ENCODE peak calls at places on chromosome 12, in ten cellular contexts. I is HFF-Myc; B is suprapubic skin; U is IMR-90; H is GM10248; L is CD4-positive, alpha-beta T cell; C is heart left ventricle; J is ovary; N is right atrium auricular region; F is Caco-2. V is an unnamed sample.

GRCh38 chr12:32139064-32139421 is 32.4 kb downstream of the BICD1 start:
- DNase-seq in N (no peak), F (no peak), I (no peak), C (no peak), U (peak), H (peak), L (no peak), J (no peak), B (no peak), V (no peak)

GRCh38 chr12:68012712-68013111 is 23.5 kb downstream of the IFNG-AS1 start:
- DNase-seq in B (no peak), L (no peak), H (no peak), F (no peak), I (no peak), C (no peak), U (no peak), N (no peak), J (no peak), V (no peak)

GRCh38 chr12:122999986-123000420 is 19.5 kb downstream of the ARL6IP4 start:
- DNase-seq in C (no peak), I (no peak), N (no peak), L (no peak), U (no peak), J (no peak), H (no peak), B (no peak), F (no peak), V (no peak)

GRCh38 chr12:4270016-4270669 is 3.4 kb upstream of the CCND2 start:
- DNase-seq in J (peak), F (no peak), I (no peak), C (no peak), N (no peak), B (no peak), H (no peak), L (peak), U (no peak), V (no peak)

GRCh38 chr12:130863298-130863697 is 8.6 kb upstream of the RAN start:
- DNase-seq in U (no peak), L (no peak), J (no peak), N (no peak), F (peak), B (no peak), C (no peak), H (no peak), I (no peak), V (no peak)

GRCh38 chr12:38316391-38317129 is at the start of gene ALG10B:
- DNase-seq in N (peak), C (peak), J (peak), I (peak), B (peak), U (peak), F (peak), L (peak), H (peak), V (peak)

GRCh38 chr12:132719141-132719953 is 8.7 kb downstream of the PGAM5 start:
- DNase-seq in N (no peak), C (no peak), H (no peak), I (no peak), U (no peak), F (no peak), L (no peak), J (no peak), B (no peak), V (no peak)

GRCh38 chr12:6553051-6553868 is 2.6 kb downstream of the IFFO1 start:
- DNase-seq in N (peak), I (no peak), H (no peak), F (no peak), L (no peak), C (peak), B (no peak), U (peak), J (no peak), V (no peak)

GRCh38 chr12:67077617-67078016 is 191.5 kb upstream of the CAND1 start:
- DNase-seq in B (no peak), C (no peak), H (no peak), N (no peak), I (no peak), F (no peak), J (no peak), U (peak), L (no peak), V (no peak)

GRCh38 chr12:2893007-2893406 is 2.3 kb downstream of the TULP3 start:
- DNase-seq in J (no peak), I (peak), F (no peak), U (peak), L (no peak), H (no peak), N (peak), C (no peak), B (no peak), V (peak)

GRCh38 chr12:68665016-68665569 is 21.7 kb upstream of the NUP107 start:
- DNase-seq in F (no peak), J (no peak), I (no peak), B (no peak), N (no peak), C (no peak), H (no peak), U (no peak), L (no peak), V (no peak)

GRCh38 chr12:57118711-57119271 is 7.6 kb upstream of the STAT6 start:
- DNase-seq in J (no peak), N (no peak), C (no peak), L (no peak), I (no peak), H (no peak), U (peak), B (no peak), F (no peak), V (no peak)

GRCh38 chr12:111937429-111937828 is 75.5 kb downstream of the TMEM116 start:
- DNase-seq in J (no peak), U (peak), I (no peak), C (no peak), B (no peak), N (no peak), F (no peak), H (no peak), L (no peak), V (no peak)

GRCh38 chr12:67645126-67645525 is 3.4 kb upstream of the DYRK2 start:
- DNase-seq in F (no peak), I (no peak), C (no peak), H (no peak), U (no peak), J (no peak), B (no peak), N (no peak), L (no peak), V (no peak)

GRCh38 chr12:67854351-67854750 is 134.9 kb upstream of the IFNG-AS1 start:
- DNase-seq in H (no peak), N (no peak), C (no peak), L (no peak), J (no peak), U (no peak), I (no peak), B (no peak), F (no peak), V (no peak)

GRCh38 chr12:97912943-97913342 is 450.3 kb downstream of the RMST start:
- DNase-seq in L (no peak), B (no peak), J (no peak), F (no peak), N (no peak), C (no peak), U (no peak), H (no peak), I (no peak), V (no peak)

GRCh38 chr12:54723653-54724256 is 75.6 kb upstream of the DCD start:
- DNase-seq in F (no peak), N (no peak), I (peak), J (no peak), B (no peak), H (no peak), L (no peak), U (peak), C (no peak), V (no peak)

GRCh38 chr12:116217045-116217444 is 60.4 kb downstream of the MED13L start:
- DNase-seq in H (no peak), F (no peak), U (no peak), N (no peak), I (no peak), L (no peak), C (no peak), J (no peak), B (no peak), V (no peak)

GRCh38 chr12:53743277-53744129 is 8.3 kb downstream of the CISTR start:
- DNase-seq in J (peak), B (no peak), U (peak), F (peak), L (peak), I (no peak), H (peak), N (no peak), C (peak), V (no peak)

GRCh38 chr12:15131462-15131861 is 89.8 kb downstream of the RERG start:
- DNase-seq in F (no peak), B (no peak), H (no peak), L (no peak), N (no peak), I (peak), J (no peak), C (no peak), U (peak), V (no peak)

GRCh38 chr12:112121780-112122565 is 3.4 kb upstream of the TRAFD1 start:
- DNase-seq in J (peak), F (peak), H (no peak), B (no peak), I (peak), C (peak), N (peak), U (peak), L (no peak), V (peak)

GRCh38 chr12:30823140-30823669 is 68.5 kb upstream of the CAPRIN2 start:
- DNase-seq in H (peak), I (no peak), F (no peak), L (peak), B (peak), U (no peak), N (peak), J (peak), C (peak), V (no peak)

GRCh38 chr12:84807249-84807648 is 105.3 kb downstream of the SLC6A15 start:
- DNase-seq in B (no peak), C (no peak), N (no peak), U (peak), I (no peak), L (no peak), J (no peak), H (no peak), F (no peak), V (no peak)

GRCh38 chr12:44053550-44054243 is 217.8 kb downstream of the TMEM117 start:
- DNase-seq in F (no peak), L (no peak), N (no peak), C (peak), U (peak), J (no peak), H (no peak), I (no peak), B (no peak), V (no peak)

GRCh38 chr12:53806689-53807088 is 54.9 kb upstream of the CISTR start:
- DNase-seq in H (no peak), F (no peak), J (peak), N (no peak), I (no peak), B (no peak), L (no peak), U (peak), C (no peak), V (no peak)

GRCh38 chr12:73991138-73991537 is 546.5 kb upstream of the ATXN7L3B start:
- DNase-seq in F (no peak), I (no peak), B (no peak), J (no peak), N (no peak), C (no peak), L (no peak), H (no peak), U (no peak), V (no peak)

GRCh38 chr12:123912415-123913385 is 59.9 kb downstream of the CCDC92 start:
- DNase-seq in L (no peak), U (no peak), B (no peak), F (no peak), C (no peak), I (no peak), N (no peak), J (no peak), H (no peak), V (no peak)

GRCh38 chr12:94386422-94386821 is 73.2 kb downstream of the CEP83 start:
- DNase-seq in I (no peak), F (no peak), J (no peak), B (no peak), L (no peak), C (peak), H (no peak), U (peak), N (no peak), V (peak)

GRCh38 chr12:105253882-105254513 is 18.0 kb upstream of the APPL2 start:
- DNase-seq in H (no peak), B (no peak), I (peak), C (no peak), U (peak), J (no peak), F (no peak), L (no peak), N (no peak), V (no peak)

GRCh38 chr12:89225401-89225800 is 126.9 kb downstream of the DUSP6 start:
- DNase-seq in L (peak), F (no peak), C (peak), N (no peak), H (peak), U (peak), I (peak), J (no peak), B (no peak), V (no peak)

GRCh38 chr12:88310069-88310468 is 168.0 kb downstream of the TMTC3 start:
- DNase-seq in C (peak), H (no peak), F (no peak), L (no peak), B (no peak), I (peak), U (peak), N (no peak), J (no peak), V (no peak)

GRCh38 chr12:111434049-111434448 is 28.3 kb downstream of the SH2B3 start:
- DNase-seq in B (no peak), F (no peak), N (no peak), J (no peak), U (peak), C (no peak), H (no peak), I (no peak), L (no peak), V (no peak)

GRCh38 chr12:19852100-19852855 is 413.0 kb downstream of the AEBP2 start:
- DNase-seq in B (no peak), N (no peak), H (no peak), I (no peak), C (no peak), L (no peak), U (no peak), F (no peak), J (no peak), V (no peak)

GRCh38 chr12:120982659-120983058 is 4.3 kb downstream of the HNF1A start:
- DNase-seq in I (no peak), J (no peak), F (no peak), H (no peak), L (no peak), C (no peak), B (no peak), N (no peak), U (no peak), V (no peak)
- TF ChIP-seq CTCF in I (no peak), J (no peak), F (no peak), H (no peak), L (no peak), C (no peak), B (no peak), N (no peak), U (no peak), V (no peak)

GRCh38 chr12:17528394-17528793 is 561.6 kb downstream of the RERGL start:
- DNase-seq in I (no peak), C (no peak), L (no peak), F (no peak), N (no peak), U (no peak), J (no peak), B (no peak), H (no peak), V (no peak)
- TF ChIP-seq CTCF in I (no peak), C (no peak), L (no peak), F (no peak), N (no peak), U (no peak), J (no peak), B (no peak), H (peak), V (no peak)

GRCh38 chr12:11621797-11622423 is 27.6 kb upstream of the ETV6 start:
- DNase-seq in C (peak), I (no peak), L (peak), U (no peak), N (no peak), J (no peak), H (no peak), F (peak), B (no peak), V (no peak)
- TF ChIP-seq CTCF in C (peak), I (peak), L (peak), U (peak), N (no peak), J (no peak), H (no peak), F (peak), B (no peak), V (no peak)

GRCh38 chr12:113860059-113860820 is 105.9 kb downstream of the RBM19 start:
- DNase-seq in H (no peak), B (no peak), N (no peak), C (no peak), U (no peak), I (no peak), L (no peak), J (no peak), F (no peak), V (no peak)
- TF ChIP-seq CTCF in H (no peak), B (no peak), N (no peak), C (no peak), U (no peak), I (no peak), L (no peak), J (no peak), F (peak), V (no peak)

GRCh38 chr12:70853326-70853725 is 67.2 kb downstream of the PTPRR start:
- DNase-seq in F (no peak), L (no peak), N (peak), C (no peak), I (peak), H (no peak), J (no peak), B (no peak), U (peak), V (peak)

GRCh38 chr12:70847871-70848270 is 72.7 kb downstream of the PTPRR start:
- DNase-seq in N (no peak), I (no peak), J (no peak), U (no peak), L (no peak), F (no peak), B (no peak), C (no peak), H (no peak), V (no peak)

GRCh38 chr12:70852416-70853150 is 68.0 kb downstream of the PTPRR start:
- DNase-seq in L (no peak), N (no peak), F (no peak), H (no peak), I (no peak), C (no peak), B (no peak), J (no peak), U (no peak), V (no peak)

GRCh38 chr12:70845268-70845667 is 75.3 kb downstream of the PTPRR start:
- DNase-seq in H (no peak), U (no peak), C (no peak), B (no peak), F (no peak), N (no peak), J (no peak), L (no peak), I (no peak), V (no peak)

GRCh38 chr12:70849265-70849960 is 71.1 kb downstream of the PTPRR start:
- DNase-seq in H (no peak), I (peak), C (no peak), B (no peak), U (peak), N (no peak), L (no peak), F (no peak), J (no peak), V (no peak)
- TF ChIP-seq CTCF in H (peak), I (no peak), C (peak), B (no peak), U (peak), N (no peak), L (no peak), F (peak), J (no peak), V (peak)

DNA sequence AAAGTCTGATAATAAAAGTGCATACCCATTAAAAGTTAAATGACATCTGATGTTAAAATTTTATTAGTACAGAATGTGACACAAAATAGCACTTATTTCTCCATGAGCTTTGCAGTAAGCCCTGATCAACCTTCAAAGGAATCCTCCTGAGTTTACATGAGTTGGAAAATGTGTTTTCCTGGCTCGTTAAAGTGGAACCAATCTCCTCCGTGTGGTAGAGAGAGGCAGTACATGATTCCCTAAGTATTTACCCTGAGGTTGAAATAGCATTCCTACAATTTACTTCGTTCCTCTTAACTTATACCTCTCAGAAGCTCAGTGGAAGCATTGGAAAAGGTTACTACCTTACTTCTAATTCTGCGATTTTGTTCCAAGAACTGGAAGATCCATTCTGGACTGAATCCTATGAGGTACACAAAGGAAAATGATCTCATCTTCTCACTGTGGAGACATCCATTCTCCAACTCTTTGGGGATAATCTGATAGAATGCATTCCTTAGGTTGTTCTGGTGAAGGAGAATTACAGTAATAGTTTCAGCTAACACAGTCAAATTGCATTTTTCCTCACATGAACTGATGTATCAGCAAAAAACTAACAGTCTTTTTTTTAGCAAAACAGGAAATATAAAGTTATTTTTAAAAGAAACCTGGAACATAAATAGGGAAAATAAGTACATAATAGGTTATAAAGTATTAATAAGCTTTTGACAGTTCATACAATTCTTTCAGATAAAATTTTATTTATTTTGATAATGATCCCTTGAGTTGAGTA is 475.6 kb downstream of the PDZRN4 start:
- DNase-seq in N (no peak), U (peak), F (no peak), B (no peak), H (no peak), C (no peak), L (no peak), J (no peak), I (no peak), V (no peak)
- TF ChIP-seq CTCF in N (no peak), U (peak), F (peak), B (peak), H (no peak), C (no peak), L (no peak), J (no peak), I (peak), V (peak)

DNA sequence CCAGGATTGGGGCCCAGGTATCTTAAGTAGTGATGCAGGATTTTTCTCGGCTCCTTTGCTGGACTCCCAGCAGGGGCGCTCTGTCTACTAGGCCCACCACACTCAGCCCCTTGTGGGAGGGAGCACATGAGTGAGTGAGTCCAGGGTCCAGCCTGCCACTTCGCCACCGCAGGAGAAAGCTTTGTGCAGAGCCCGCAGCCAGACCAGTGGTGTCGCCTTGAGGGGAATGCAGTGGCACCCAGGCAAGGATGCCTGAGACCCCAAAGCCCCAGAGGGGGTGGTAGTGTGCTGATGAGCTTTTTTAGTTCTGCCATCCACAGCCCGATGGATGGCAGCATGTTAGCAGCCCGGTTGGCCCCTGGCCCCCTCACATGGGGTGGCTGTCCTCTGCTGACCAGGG is 5.4 kb upstream of the MRPS35 start:
- DNase-seq in I (no peak), F (peak), H (no peak), N (no peak), J (no peak), B (no peak), U (no peak), L (no peak), C (no peak), V (no peak)
- TF ChIP-seq CTCF in I (no peak), F (peak), H (no peak), N (no peak), J (no peak), B (no peak), U (no peak), L (no peak), C (no peak), V (no peak)

GRCh38 chr12:125552223-125552747 is 487.1 kb downstream of the AACS start:
- DNase-seq in U (no peak), L (no peak), J (no peak), C (no peak), H (no peak), F (no peak), I (no peak), B (no peak), N (no peak), V (no peak)

GRCh38 chr12:125544979-125545378 is 479.7 kb downstream of the AACS start:
- DNase-seq in I (no peak), B (no peak), H (no peak), N (no peak), C (no peak), U (no peak), J (no peak), F (no peak), L (no peak), V (no peak)

GRCh38 chr12:125549171-125549570 is 483.9 kb downstream of the AACS start:
- DNase-seq in H (no peak), I (no peak), N (no peak), C (no peak), J (no peak), U (no peak), L (no peak), B (no peak), F (no peak), V (no peak)

DNA sequence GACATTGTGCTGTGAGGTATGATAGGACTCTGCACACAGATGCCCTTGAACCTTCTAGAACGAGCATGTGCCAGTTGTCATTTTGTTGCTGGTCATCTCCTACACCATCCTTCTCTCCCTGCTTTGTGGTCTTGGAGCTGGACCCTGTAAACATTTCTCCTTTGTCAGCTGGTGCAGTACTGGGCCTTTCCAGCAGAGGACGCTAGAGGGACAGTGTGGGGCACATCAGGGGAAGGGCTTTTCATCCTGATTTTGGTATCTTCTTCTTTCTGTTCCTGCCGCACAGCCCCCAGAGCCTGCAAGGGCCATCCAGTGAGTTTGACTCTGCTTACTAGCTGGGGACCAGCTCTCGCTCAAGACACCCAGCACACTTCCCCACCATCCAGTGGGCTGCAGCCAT is 484.6 kb downstream of the AACS start:
- DNase-seq in B (no peak), I (no peak), J (no peak), C (no peak), H (no peak), N (no peak), F (no peak), U (no peak), L (no peak), V (no peak)
- TF ChIP-seq CTCF in B (no peak), I (peak), J (no peak), C (no peak), H (peak), N (no peak), F (peak), U (no peak), L (peak), V (peak)

V was measured in AG09319.